ENCODE peak calls at places on chromosomes 4 and X, in five cellular contexts. G is AG08395, Q is cardiac fibroblast, W is NCI-H69, L is NCI-H1930. A is an unnamed sample.

GRCh38 chr4:40065010-40065409 is 8.4 kb downstream of the N4BP2 start:
- DNase-seq in W (no peak), L (no peak), Q (no peak), G (no peak), A (no peak)

GRCh38 chrX:103640401-103641155 is 11.8 kb downstream of the TCEAL1 start:
- DNase-seq in W (no peak), G (no peak), Q (no peak), L (no peak), A (no peak)

GRCh38 chr4:85084371-85085170 is 118.1 kb upstream of the WDFY3 start:
- DNase-seq in Q (peak; percentile 88), W (peak; percentile 68), G (peak; percentile 31), L (peak; percentile 47), A (peak; percentile 26)

GRCh38 chrX:141405878-141406492 is 163.7 kb upstream of the SPANXC start:
- DNase-seq in G (peak; percentile 7), L (no peak), Q (peak; percentile 40), W (no peak), A (no peak)

GRCh38 chr4:110533940-110534339 is 58.0 kb downstream of the ENPEP start:
- DNase-seq in L (no peak), W (peak; percentile 20), G (peak; percentile 88), Q (peak; percentile 92), A (no peak)

GRCh38 chrX:46683023-46683422 is 75.9 kb downstream of the SLC9A7 start:
- DNase-seq in G (no peak), L (no peak), Q (no peak), W (peak; percentile 11), A (no peak)

GRCh38 chrX:71650333-71650969 is 16.9 kb upstream of the LOC101059915 start:
- DNase-seq in G (no peak), W (peak; percentile 0), Q (no peak), L (no peak), A (peak; percentile 13)

GRCh38 chr4:114019972-114020358 is 40.5 kb upstream of the ARSJ start:
- DNase-seq in G (no peak), W (peak; percentile 26), Q (peak; percentile 16), L (no peak), A (no peak)

GRCh38 chrX:134658421-134658896 is at the start of gene PLAC1:
- DNase-seq in G (no peak), W (no peak), Q (no peak), L (no peak), A (no peak)

GRCh38 chr4:128354205-128354821 is 66.7 kb upstream of the PGRMC2 start:
- DNase-seq in W (peak; percentile 90), L (no peak), G (peak; percentile 78), Q (peak; percentile 87), A (no peak)

GRCh38 chr4:39043697-39044363 is 11.6 kb upstream of the TMEM156 start:
- DNase-seq in Q (peak; percentile 61), L (no peak), G (no peak), W (no peak), A (peak; percentile 42)

GRCh38 chr4:184250795-184251679 is 33.4 kb upstream of the ENPP6 start:
- DNase-seq in G (peak; percentile 56), W (peak; percentile 58), L (peak; percentile 4), Q (peak; percentile 65), A (peak; percentile 57)

GRCh38 chr4:87916636-87917035 is 58.9 kb upstream of the SPP1 start:
- DNase-seq in W (no peak), L (no peak), Q (no peak), G (no peak), A (no peak)

GRCh38 chr4:163565228-163566040 is 70.9 kb downstream of the TMA16 start:
- DNase-seq in L (no peak), G (no peak), Q (no peak), W (no peak), A (no peak)

GRCh38 chr4:15317246-15317645 is 110.6 kb upstream of the C1QTNF7 start:
- DNase-seq in G (peak; percentile 21), L (no peak), W (no peak), Q (no peak), A (no peak)

GRCh38 chr4:128793859-128794667 is 15.4 kb upstream of the JADE1 start:
- DNase-seq in L (no peak), W (no peak), Q (peak; percentile 58), G (no peak), A (peak; percentile 64)

GRCh38 chrX:46180258-46180687 is 364.9 kb downstream of the ZNF674 start:
- DNase-seq in G (peak; percentile 56), L (no peak), W (peak; percentile 90), Q (peak; percentile 70), A (peak; percentile 49)

GRCh38 chrX:39821011-39821708 is 276.6 kb downstream of the BCOR start:
- DNase-seq in W (peak; percentile 81), L (peak; percentile 19), Q (peak; percentile 35), G (peak; percentile 32), A (no peak)

GRCh38 chrX:33195698-33196097 is 15.7 kb downstream of the DMD start:
- DNase-seq in L (no peak), W (peak; percentile 58), G (no peak), Q (no peak), A (no peak)

GRCh38 chr4:163332526-163333405 is at the start of gene NPY1R:
- DNase-seq in W (peak; percentile 65), L (peak; percentile 57), Q (peak; percentile 87), G (peak; percentile 78), A (no peak)

GRCh38 chr4:151658959-151659593 is 101.7 kb downstream of the GATB start:
- DNase-seq in G (peak; percentile 70), W (no peak), Q (peak; percentile 81), L (no peak), A (no peak)

GRCh38 chr4:185311113-185311888 is 84.4 kb downstream of the LRP2BP start:
- DNase-seq in W (no peak), L (no peak), Q (no peak), G (no peak), A (no peak)

GRCh38 chr4:54961357-54961975 is 163.9 kb downstream of the KDR start:
- DNase-seq in G (peak; percentile 65), Q (peak; percentile 54), L (peak; percentile 88), W (peak; percentile 46), A (peak; percentile 3)

GRCh38 chrX:38192007-38192625 is 28.6 kb downstream of the SRPX start:
- DNase-seq in Q (no peak), G (peak; percentile 12), L (no peak), W (peak; percentile 49), A (no peak)

GRCh38 chr4:86977621-86978184 is 42.9 kb downstream of the AFF1 start:
- DNase-seq in Q (peak; percentile 64), G (peak; percentile 28), W (peak; percentile 73), L (no peak), A (no peak)

GRCh38 chr4:111274486-111274885 is 651.6 kb upstream of the PITX2 start:
- DNase-seq in L (no peak), G (peak; percentile 3), W (no peak), Q (no peak), A (no peak)

GRCh38 chrX:874061-874460 is 243.5 kb downstream of the SHOX start:
- DNase-seq in W (no peak), G (no peak), Q (no peak), L (no peak), A (no peak)

GRCh38 chr4:44638091-44638490 is 13.3 kb downstream of the YIPF7 start:
- DNase-seq in L (no peak), W (no peak), Q (no peak), G (no peak), A (no peak)

GRCh38 chrX:153732406-153732805 is 7.8 kb downstream of the ABCD1 start:
- DNase-seq in W (no peak), G (no peak), Q (no peak), L (no peak), A (no peak)

GRCh38 chr4:41061482-41062185 is 152.7 kb downstream of the APBB2 start:
- DNase-seq in Q (peak; percentile 47), G (no peak), L (no peak), W (no peak), A (no peak)

GRCh38 chr4:39133623-39134022 is 48.7 kb upstream of the WDR19 start:
- DNase-seq in Q (no peak), L (no peak), G (no peak), W (no peak), A (no peak)

GRCh38 chr4:101119141-101119540 is 228.2 kb downstream of the PPP3CA start:
- DNase-seq in G (no peak), W (no peak), Q (no peak), L (no peak), A (no peak)

GRCh38 chr4:26384380-26385057 is 63.7 kb downstream of the RBPJ start:
- DNase-seq in G (no peak), Q (no peak), W (peak; percentile 17), L (no peak), A (no peak)

A was measured in AML-193.